ENCODE peak calls at places on chromosomes 11 and 22, in eight cellular contexts. One of them, this sample, is unnamed.

GRCh38 chr11:123103326-123103980 is 41.5 kb upstream of the HSPA8 start:
- DNase-seq in osteocyte: no peak
- DNase-seq in stimulated activated CD4-positive, alpha-beta T cell treated with anti-CD3 and anti-CD28 coated beads, TNF-alpha, amount 100 ng/mL, for 1 hour: no peak
- DNase-seq in mucosa of gallbladder: peak
- DNase-seq in activated CD8-positive, alpha-beta T cell treated with anti-CD3 and anti-CD28 coated beads for 36 hours: peak
- DNase-seq in mesenchymal stem cell: peak
- DNase-seq in activated gamma-delta T cell treated with Interleukin-2 at 50 U/mL for 16 hours: peak
- DNase-seq in endothelial cell: peak
- DNase-seq in this sample: peak

GRCh38 chr11:9527481-9528140 is 45.9 kb upstream of the WEE1 start:
- DNase-seq in osteocyte: no peak
- DNase-seq in endothelial cell: no peak
- DNase-seq in mesenchymal stem cell: no peak
- DNase-seq in activated gamma-delta T cell treated with Interleukin-2 at 50 U/mL for 16 hours: no peak
- DNase-seq in mucosa of gallbladder: peak
- DNase-seq in activated CD8-positive, alpha-beta T cell treated with anti-CD3 and anti-CD28 coated beads for 36 hours: no peak
- DNase-seq in stimulated activated CD4-positive, alpha-beta T cell treated with anti-CD3 and anti-CD28 coated beads, TNF-alpha, amount 100 ng/mL, for 1 hour: no peak
- DNase-seq in this sample: no peak

GRCh38 chr11:56751480-56751879 is 3.0 kb upstream of the OR9G4 start:
- DNase-seq in mucosa of gallbladder: no peak
- DNase-seq in mesenchymal stem cell: no peak
- DNase-seq in activated CD8-positive, alpha-beta T cell treated with anti-CD3 and anti-CD28 coated beads for 36 hours: no peak
- DNase-seq in endothelial cell: no peak
- DNase-seq in osteocyte: no peak
- DNase-seq in stimulated activated CD4-positive, alpha-beta T cell treated with anti-CD3 and anti-CD28 coated beads, TNF-alpha, amount 100 ng/mL, for 1 hour: no peak
- DNase-seq in activated gamma-delta T cell treated with Interleukin-2 at 50 U/mL for 16 hours: no peak
- DNase-seq in this sample: no peak

GRCh38 chr11:14308897-14309387 is 50.0 kb downstream of the RRAS2 start:
- DNase-seq in activated gamma-delta T cell treated with Interleukin-2 at 50 U/mL for 16 hours: no peak
- DNase-seq in endothelial cell: no peak
- DNase-seq in mesenchymal stem cell: no peak
- DNase-seq in osteocyte: no peak
- DNase-seq in mucosa of gallbladder: no peak
- DNase-seq in activated CD8-positive, alpha-beta T cell treated with anti-CD3 and anti-CD28 coated beads for 36 hours: no peak
- DNase-seq in stimulated activated CD4-positive, alpha-beta T cell treated with anti-CD3 and anti-CD28 coated beads, TNF-alpha, amount 100 ng/mL, for 1 hour: no peak
- DNase-seq in this sample: no peak

GRCh38 chr11:67642490-67643120 is 3.0 kb upstream of the TBX10 start:
- DNase-seq in activated CD8-positive, alpha-beta T cell treated with anti-CD3 and anti-CD28 coated beads for 36 hours: no peak
- DNase-seq in osteocyte: no peak
- DNase-seq in mesenchymal stem cell: no peak
- DNase-seq in endothelial cell: no peak
- DNase-seq in stimulated activated CD4-positive, alpha-beta T cell treated with anti-CD3 and anti-CD28 coated beads, TNF-alpha, amount 100 ng/mL, for 1 hour: no peak
- DNase-seq in activated gamma-delta T cell treated with Interleukin-2 at 50 U/mL for 16 hours: no peak
- DNase-seq in mucosa of gallbladder: no peak
- DNase-seq in this sample: no peak

GRCh38 chr11:123299721-123300120 is 104.7 kb upstream of the CLMP start:
- DNase-seq in mesenchymal stem cell: no peak
- DNase-seq in endothelial cell: no peak
- DNase-seq in activated CD8-positive, alpha-beta T cell treated with anti-CD3 and anti-CD28 coated beads for 36 hours: no peak
- DNase-seq in mucosa of gallbladder: no peak
- DNase-seq in osteocyte: no peak
- DNase-seq in activated gamma-delta T cell treated with Interleukin-2 at 50 U/mL for 16 hours: no peak
- DNase-seq in stimulated activated CD4-positive, alpha-beta T cell treated with anti-CD3 and anti-CD28 coated beads, TNF-alpha, amount 100 ng/mL, for 1 hour: no peak
- DNase-seq in this sample: no peak

GRCh38 chr22:41826430-41827383 is 6.2 kb upstream of the SREBF2 start:
- DNase-seq in endothelial cell: no peak
- DNase-seq in osteocyte: no peak
- DNase-seq in stimulated activated CD4-positive, alpha-beta T cell treated with anti-CD3 and anti-CD28 coated beads, TNF-alpha, amount 100 ng/mL, for 1 hour: no peak
- DNase-seq in mucosa of gallbladder: no peak
- DNase-seq in activated CD8-positive, alpha-beta T cell treated with anti-CD3 and anti-CD28 coated beads for 36 hours: no peak
- DNase-seq in mesenchymal stem cell: no peak
- DNase-seq in activated gamma-delta T cell treated with Interleukin-2 at 50 U/mL for 16 hours: no peak
- DNase-seq in this sample: no peak

GRCh38 chr11:64238076-64238475 is 2.8 kb upstream of the FKBP2 start:
- DNase-seq in activated CD8-positive, alpha-beta T cell treated with anti-CD3 and anti-CD28 coated beads for 36 hours: no peak
- DNase-seq in mucosa of gallbladder: no peak
- DNase-seq in stimulated activated CD4-positive, alpha-beta T cell treated with anti-CD3 and anti-CD28 coated beads, TNF-alpha, amount 100 ng/mL, for 1 hour: no peak
- DNase-seq in endothelial cell: no peak
- DNase-seq in mesenchymal stem cell: no peak
- DNase-seq in activated gamma-delta T cell treated with Interleukin-2 at 50 U/mL for 16 hours: no peak
- DNase-seq in osteocyte: no peak
- DNase-seq in this sample: no peak

GRCh38 chr22:49367016-49367697 is 460.5 kb downstream of the BRD1 start:
- DNase-seq in endothelial cell: peak
- DNase-seq in stimulated activated CD4-positive, alpha-beta T cell treated with anti-CD3 and anti-CD28 coated beads, TNF-alpha, amount 100 ng/mL, for 1 hour: no peak
- DNase-seq in mucosa of gallbladder: no peak
- DNase-seq in osteocyte: peak
- DNase-seq in mesenchymal stem cell: no peak
- DNase-seq in activated gamma-delta T cell treated with Interleukin-2 at 50 U/mL for 16 hours: no peak
- DNase-seq in activated CD8-positive, alpha-beta T cell treated with anti-CD3 and anti-CD28 coated beads for 36 hours: no peak
- DNase-seq in this sample: no peak

GRCh38 chr11:16874275-16874975 is 136.0 kb downstream of the C11orf58 start:
- DNase-seq in mesenchymal stem cell: no peak
- DNase-seq in endothelial cell: no peak
- DNase-seq in activated CD8-positive, alpha-beta T cell treated with anti-CD3 and anti-CD28 coated beads for 36 hours: no peak
- DNase-seq in activated gamma-delta T cell treated with Interleukin-2 at 50 U/mL for 16 hours: no peak
- DNase-seq in mucosa of gallbladder: no peak
- DNase-seq in osteocyte: no peak
- DNase-seq in stimulated activated CD4-positive, alpha-beta T cell treated with anti-CD3 and anti-CD28 coated beads, TNF-alpha, amount 100 ng/mL, for 1 hour: no peak
- DNase-seq in this sample: no peak

GRCh38 chr11:71307811-71308645 is 55.7 kb upstream of the SHANK2 start:
- DNase-seq in mucosa of gallbladder: peak
- DNase-seq in endothelial cell: no peak
- DNase-seq in stimulated activated CD4-positive, alpha-beta T cell treated with anti-CD3 and anti-CD28 coated beads, TNF-alpha, amount 100 ng/mL, for 1 hour: no peak
- DNase-seq in activated gamma-delta T cell treated with Interleukin-2 at 50 U/mL for 16 hours: no peak
- DNase-seq in activated CD8-positive, alpha-beta T cell treated with anti-CD3 and anti-CD28 coated beads for 36 hours: no peak
- DNase-seq in mesenchymal stem cell: no peak
- DNase-seq in osteocyte: peak
- DNase-seq in this sample: no peak

GRCh38 chr11:64320556-64320955 is 2.6 kb downstream of the PRDX5 start:
- DNase-seq in endothelial cell: no peak
- DNase-seq in mesenchymal stem cell: no peak
- DNase-seq in activated gamma-delta T cell treated with Interleukin-2 at 50 U/mL for 16 hours: no peak
- DNase-seq in mucosa of gallbladder: no peak
- DNase-seq in stimulated activated CD4-positive, alpha-beta T cell treated with anti-CD3 and anti-CD28 coated beads, TNF-alpha, amount 100 ng/mL, for 1 hour: no peak
- DNase-seq in osteocyte: no peak
- DNase-seq in activated CD8-positive, alpha-beta T cell treated with anti-CD3 and anti-CD28 coated beads for 36 hours: no peak
- DNase-seq in this sample: no peak

GRCh38 chr11:102493524-102493923 is 37.0 kb downstream of the MMP7 start:
- DNase-seq in activated CD8-positive, alpha-beta T cell treated with anti-CD3 and anti-CD28 coated beads for 36 hours: no peak
- DNase-seq in stimulated activated CD4-positive, alpha-beta T cell treated with anti-CD3 and anti-CD28 coated beads, TNF-alpha, amount 100 ng/mL, for 1 hour: no peak
- DNase-seq in mesenchymal stem cell: no peak
- DNase-seq in activated gamma-delta T cell treated with Interleukin-2 at 50 U/mL for 16 hours: no peak
- DNase-seq in endothelial cell: no peak
- DNase-seq in osteocyte: no peak
- DNase-seq in mucosa of gallbladder: no peak
- DNase-seq in this sample: no peak

GRCh38 chr11:96614846-96615245 is 225.0 kb downstream of the JRKL start:
- DNase-seq in osteocyte: no peak
- DNase-seq in mesenchymal stem cell: no peak
- DNase-seq in activated CD8-positive, alpha-beta T cell treated with anti-CD3 and anti-CD28 coated beads for 36 hours: no peak
- DNase-seq in mucosa of gallbladder: no peak
- DNase-seq in endothelial cell: no peak
- DNase-seq in activated gamma-delta T cell treated with Interleukin-2 at 50 U/mL for 16 hours: no peak
- DNase-seq in stimulated activated CD4-positive, alpha-beta T cell treated with anti-CD3 and anti-CD28 coated beads, TNF-alpha, amount 100 ng/mL, for 1 hour: no peak
- DNase-seq in this sample: no peak

GRCh38 chr22:35425971-35426800 is 26.2 kb downstream of the MCM5 start:
- DNase-seq in mesenchymal stem cell: no peak
- DNase-seq in activated CD8-positive, alpha-beta T cell treated with anti-CD3 and anti-CD28 coated beads for 36 hours: no peak
- DNase-seq in mucosa of gallbladder: no peak
- DNase-seq in activated gamma-delta T cell treated with Interleukin-2 at 50 U/mL for 16 hours: no peak
- DNase-seq in stimulated activated CD4-positive, alpha-beta T cell treated with anti-CD3 and anti-CD28 coated beads, TNF-alpha, amount 100 ng/mL, for 1 hour: no peak
- DNase-seq in osteocyte: no peak
- DNase-seq in endothelial cell: no peak
- DNase-seq in this sample: no peak

GRCh38 chr11:9704620-9705019 is 40.7 kb downstream of the SWAP70 start:
- DNase-seq in stimulated activated CD4-positive, alpha-beta T cell treated with anti-CD3 and anti-CD28 coated beads, TNF-alpha, amount 100 ng/mL, for 1 hour: no peak
- DNase-seq in mesenchymal stem cell: no peak
- DNase-seq in mucosa of gallbladder: no peak
- DNase-seq in activated gamma-delta T cell treated with Interleukin-2 at 50 U/mL for 16 hours: no peak
- DNase-seq in activated CD8-positive, alpha-beta T cell treated with anti-CD3 and anti-CD28 coated beads for 36 hours: no peak
- DNase-seq in osteocyte: no peak
- DNase-seq in endothelial cell: no peak
- DNase-seq in this sample: no peak

GRCh38 chr11:73647459-73648100 is 1.2 kb downstream of the PLEKHB1 start:
- DNase-seq in mesenchymal stem cell: peak
- DNase-seq in endothelial cell: peak
- DNase-seq in activated CD8-positive, alpha-beta T cell treated with anti-CD3 and anti-CD28 coated beads for 36 hours: peak
- DNase-seq in stimulated activated CD4-positive, alpha-beta T cell treated with anti-CD3 and anti-CD28 coated beads, TNF-alpha, amount 100 ng/mL, for 1 hour: peak
- DNase-seq in mucosa of gallbladder: peak
- DNase-seq in activated gamma-delta T cell treated with Interleukin-2 at 50 U/mL for 16 hours: peak
- DNase-seq in osteocyte: no peak
- DNase-seq in this sample: peak

GRCh38 chr11:12126352-12127019 is 16.1 kb downstream of the MICAL2 start:
- DNase-seq in activated CD8-positive, alpha-beta T cell treated with anti-CD3 and anti-CD28 coated beads for 36 hours: no peak
- DNase-seq in stimulated activated CD4-positive, alpha-beta T cell treated with anti-CD3 and anti-CD28 coated beads, TNF-alpha, amount 100 ng/mL, for 1 hour: no peak
- DNase-seq in activated gamma-delta T cell treated with Interleukin-2 at 50 U/mL for 16 hours: no peak
- DNase-seq in osteocyte: no peak
- DNase-seq in mucosa of gallbladder: no peak
- DNase-seq in endothelial cell: no peak
- DNase-seq in mesenchymal stem cell: peak
- DNase-seq in this sample: no peak

GRCh38 chr11:19511413-19512183 is 201.0 kb upstream of the NAV2 start:
- DNase-seq in endothelial cell: no peak
- DNase-seq in mesenchymal stem cell: peak
- DNase-seq in stimulated activated CD4-positive, alpha-beta T cell treated with anti-CD3 and anti-CD28 coated beads, TNF-alpha, amount 100 ng/mL, for 1 hour: no peak
- DNase-seq in activated gamma-delta T cell treated with Interleukin-2 at 50 U/mL for 16 hours: no peak
- DNase-seq in activated CD8-positive, alpha-beta T cell treated with anti-CD3 and anti-CD28 coated beads for 36 hours: no peak
- DNase-seq in osteocyte: no peak
- DNase-seq in mucosa of gallbladder: peak
- DNase-seq in this sample: no peak

GRCh38 chr22:36284171-36284571 is 31.2 kb downstream of the APOL1 start:
- DNase-seq in mucosa of gallbladder: no peak
- DNase-seq in endothelial cell: no peak
- DNase-seq in activated gamma-delta T cell treated with Interleukin-2 at 50 U/mL for 16 hours: no peak
- DNase-seq in stimulated activated CD4-positive, alpha-beta T cell treated with anti-CD3 and anti-CD28 coated beads, TNF-alpha, amount 100 ng/mL, for 1 hour: no peak
- DNase-seq in activated CD8-positive, alpha-beta T cell treated with anti-CD3 and anti-CD28 coated beads for 36 hours: no peak
- DNase-seq in mesenchymal stem cell: no peak
- DNase-seq in osteocyte: no peak
- DNase-seq in this sample: no peak

GRCh38 chr11:114162719-114163123 is 103.2 kb downstream of the ZBTB16 start:
- DNase-seq in mesenchymal stem cell: peak
- DNase-seq in mucosa of gallbladder: peak
- DNase-seq in osteocyte: peak
- DNase-seq in endothelial cell: no peak
- DNase-seq in stimulated activated CD4-positive, alpha-beta T cell treated with anti-CD3 and anti-CD28 coated beads, TNF-alpha, amount 100 ng/mL, for 1 hour: no peak
- DNase-seq in activated CD8-positive, alpha-beta T cell treated with anti-CD3 and anti-CD28 coated beads for 36 hours: no peak
- DNase-seq in activated gamma-delta T cell treated with Interleukin-2 at 50 U/mL for 16 hours: no peak
- DNase-seq in this sample: no peak

GRCh38 chr22:50188356-50188755 is 2.6 kb downstream of the TRABD start:
- DNase-seq in activated CD8-positive, alpha-beta T cell treated with anti-CD3 and anti-CD28 coated beads for 36 hours: no peak
- DNase-seq in mesenchymal stem cell: no peak
- DNase-seq in activated gamma-delta T cell treated with Interleukin-2 at 50 U/mL for 16 hours: no peak
- DNase-seq in stimulated activated CD4-positive, alpha-beta T cell treated with anti-CD3 and anti-CD28 coated beads, TNF-alpha, amount 100 ng/mL, for 1 hour: no peak
- DNase-seq in osteocyte: no peak
- DNase-seq in endothelial cell: no peak
- DNase-seq in mucosa of gallbladder: no peak
- DNase-seq in this sample: no peak

GRCh38 chr22:26718905-26719304 is 61.5 kb downstream of the MIAT start:
- DNase-seq in osteocyte: no peak
- DNase-seq in activated gamma-delta T cell treated with Interleukin-2 at 50 U/mL for 16 hours: no peak
- DNase-seq in mesenchymal stem cell: peak
- DNase-seq in activated CD8-positive, alpha-beta T cell treated with anti-CD3 and anti-CD28 coated beads for 36 hours: no peak
- DNase-seq in mucosa of gallbladder: no peak
- DNase-seq in endothelial cell: no peak
- DNase-seq in stimulated activated CD4-positive, alpha-beta T cell treated with anti-CD3 and anti-CD28 coated beads, TNF-alpha, amount 100 ng/mL, for 1 hour: no peak
- DNase-seq in this sample: no peak

GRCh38 chr11:69352181-69352580 is 58.2 kb downstream of the MYEOV start:
- DNase-seq in stimulated activated CD4-positive, alpha-beta T cell treated with anti-CD3 and anti-CD28 coated beads, TNF-alpha, amount 100 ng/mL, for 1 hour: no peak
- DNase-seq in mucosa of gallbladder: peak
- DNase-seq in osteocyte: peak
- DNase-seq in mesenchymal stem cell: no peak
- DNase-seq in endothelial cell: no peak
- DNase-seq in activated CD8-positive, alpha-beta T cell treated with anti-CD3 and anti-CD28 coated beads for 36 hours: no peak
- DNase-seq in activated gamma-delta T cell treated with Interleukin-2 at 50 U/mL for 16 hours: no peak
- DNase-seq in this sample: no peak

GRCh38 chr11:17004486-17005148 is 9.6 kb downstream of the PLEKHA7 start:
- DNase-seq in mesenchymal stem cell: no peak
- DNase-seq in activated CD8-positive, alpha-beta T cell treated with anti-CD3 and anti-CD28 coated beads for 36 hours: no peak
- DNase-seq in endothelial cell: no peak
- DNase-seq in mucosa of gallbladder: no peak
- DNase-seq in activated gamma-delta T cell treated with Interleukin-2 at 50 U/mL for 16 hours: no peak
- DNase-seq in stimulated activated CD4-positive, alpha-beta T cell treated with anti-CD3 and anti-CD28 coated beads, TNF-alpha, amount 100 ng/mL, for 1 hour: no peak
- DNase-seq in osteocyte: no peak
- DNase-seq in this sample: no peak

GRCh38 chr11:129331217-129331616 is 44.4 kb upstream of the BARX2 start:
- DNase-seq in activated gamma-delta T cell treated with Interleukin-2 at 50 U/mL for 16 hours: no peak
- DNase-seq in mucosa of gallbladder: peak
- DNase-seq in endothelial cell: no peak
- DNase-seq in stimulated activated CD4-positive, alpha-beta T cell treated with anti-CD3 and anti-CD28 coated beads, TNF-alpha, amount 100 ng/mL, for 1 hour: no peak
- DNase-seq in mesenchymal stem cell: no peak
- DNase-seq in osteocyte: peak
- DNase-seq in activated CD8-positive, alpha-beta T cell treated with anti-CD3 and anti-CD28 coated beads for 36 hours: no peak
- DNase-seq in this sample: no peak

GRCh38 chr11:36774603-36775002 is 176.6 kb upstream of the RAG2 start:
- DNase-seq in osteocyte: no peak
- DNase-seq in activated CD8-positive, alpha-beta T cell treated with anti-CD3 and anti-CD28 coated beads for 36 hours: no peak
- DNase-seq in mucosa of gallbladder: no peak
- DNase-seq in mesenchymal stem cell: peak
- DNase-seq in stimulated activated CD4-positive, alpha-beta T cell treated with anti-CD3 and anti-CD28 coated beads, TNF-alpha, amount 100 ng/mL, for 1 hour: no peak
- DNase-seq in endothelial cell: no peak
- DNase-seq in activated gamma-delta T cell treated with Interleukin-2 at 50 U/mL for 16 hours: no peak
- DNase-seq in this sample: no peak

GRCh38 chr11:111429066-111429506 is 50.0 kb upstream of the POU2AF1 start:
- DNase-seq in osteocyte: no peak
- DNase-seq in mesenchymal stem cell: peak
- DNase-seq in endothelial cell: peak
- DNase-seq in activated CD8-positive, alpha-beta T cell treated with anti-CD3 and anti-CD28 coated beads for 36 hours: peak
- DNase-seq in stimulated activated CD4-positive, alpha-beta T cell treated with anti-CD3 and anti-CD28 coated beads, TNF-alpha, amount 100 ng/mL, for 1 hour: no peak
- DNase-seq in mucosa of gallbladder: peak
- DNase-seq in activated gamma-delta T cell treated with Interleukin-2 at 50 U/mL for 16 hours: peak
- DNase-seq in this sample: no peak

GRCh38 chr11:12692238-12693074 is 18.2 kb downstream of the TEAD1 start:
- DNase-seq in osteocyte: no peak
- DNase-seq in mucosa of gallbladder: peak
- DNase-seq in mesenchymal stem cell: peak
- DNase-seq in stimulated activated CD4-positive, alpha-beta T cell treated with anti-CD3 and anti-CD28 coated beads, TNF-alpha, amount 100 ng/mL, for 1 hour: no peak
- DNase-seq in endothelial cell: no peak
- DNase-seq in activated gamma-delta T cell treated with Interleukin-2 at 50 U/mL for 16 hours: no peak
- DNase-seq in activated CD8-positive, alpha-beta T cell treated with anti-CD3 and anti-CD28 coated beads for 36 hours: no peak
- DNase-seq in this sample: no peak

GRCh38 chr22:46827072-46827780 is 64.8 kb downstream of the TBC1D22A start:
- DNase-seq in osteocyte: no peak
- DNase-seq in activated gamma-delta T cell treated with Interleukin-2 at 50 U/mL for 16 hours: no peak
- DNase-seq in stimulated activated CD4-positive, alpha-beta T cell treated with anti-CD3 and anti-CD28 coated beads, TNF-alpha, amount 100 ng/mL, for 1 hour: no peak
- DNase-seq in mucosa of gallbladder: no peak
- DNase-seq in mesenchymal stem cell: no peak
- DNase-seq in activated CD8-positive, alpha-beta T cell treated with anti-CD3 and anti-CD28 coated beads for 36 hours: peak
- DNase-seq in endothelial cell: peak
- DNase-seq in this sample: no peak

GRCh38 chr22:29205260-29205597 is 467 bp upstream of the EMID1 start:
- DNase-seq in stimulated activated CD4-positive, alpha-beta T cell treated with anti-CD3 and anti-CD28 coated beads, TNF-alpha, amount 100 ng/mL, for 1 hour: no peak
- DNase-seq in mucosa of gallbladder: no peak
- DNase-seq in activated gamma-delta T cell treated with Interleukin-2 at 50 U/mL for 16 hours: no peak
- DNase-seq in osteocyte: no peak
- DNase-seq in endothelial cell: no peak
- DNase-seq in activated CD8-positive, alpha-beta T cell treated with anti-CD3 and anti-CD28 coated beads for 36 hours: no peak
- DNase-seq in mesenchymal stem cell: no peak
- DNase-seq in this sample: no peak

GRCh38 chr11:12822623-12823022 is 148.4 kb downstream of the TEAD1 start:
- DNase-seq in activated CD8-positive, alpha-beta T cell treated with anti-CD3 and anti-CD28 coated beads for 36 hours: no peak
- DNase-seq in mucosa of gallbladder: no peak
- DNase-seq in mesenchymal stem cell: no peak
- DNase-seq in activated gamma-delta T cell treated with Interleukin-2 at 50 U/mL for 16 hours: no peak
- DNase-seq in stimulated activated CD4-positive, alpha-beta T cell treated with anti-CD3 and anti-CD28 coated beads, TNF-alpha, amount 100 ng/mL, for 1 hour: no peak
- DNase-seq in osteocyte: no peak
- DNase-seq in endothelial cell: no peak
- DNase-seq in this sample: no peak

GRCh38 chr11:11403763-11404725 is 51.0 kb upstream of the CSNK2A3 start:
- DNase-seq in stimulated activated CD4-positive, alpha-beta T cell treated with anti-CD3 and anti-CD28 coated beads, TNF-alpha, amount 100 ng/mL, for 1 hour: no peak
- DNase-seq in activated CD8-positive, alpha-beta T cell treated with anti-CD3 and anti-CD28 coated beads for 36 hours: no peak
- DNase-seq in endothelial cell: no peak
- DNase-seq in osteocyte: no peak
- DNase-seq in mucosa of gallbladder: no peak
- DNase-seq in activated gamma-delta T cell treated with Interleukin-2 at 50 U/mL for 16 hours: no peak
- DNase-seq in mesenchymal stem cell: no peak
- DNase-seq in this sample: no peak

GRCh38 chr11:74936087-74936486 is 12.8 kb downstream of the XRRA1 start:
- DNase-seq in mucosa of gallbladder: no peak
- DNase-seq in osteocyte: no peak
- DNase-seq in activated CD8-positive, alpha-beta T cell treated with anti-CD3 and anti-CD28 coated beads for 36 hours: no peak
- DNase-seq in activated gamma-delta T cell treated with Interleukin-2 at 50 U/mL for 16 hours: no peak
- DNase-seq in stimulated activated CD4-positive, alpha-beta T cell treated with anti-CD3 and anti-CD28 coated beads, TNF-alpha, amount 100 ng/mL, for 1 hour: no peak
- DNase-seq in mesenchymal stem cell: no peak
- DNase-seq in endothelial cell: no peak
- DNase-seq in this sample: no peak